ENCODE peak calls at places on chromosomes 4 and X, in nine cellular contexts. One of them, this sample, is unnamed.
A peak's percentile ranks its signal among the peaks of the same experiment; 100 is the strongest.

GRCh38 chr4:39494354-39494753 is 32.9 kb downstream of the UGDH start:
- DNase-seq in ovary: no peak
- DNase-seq in left ventricle myocardium inferior: no peak
- DNase-seq in PC-3: no peak
- DNase-seq in psoas muscle: no peak
- DNase-seq in suprapubic skin: no peak
- DNase-seq in AG09309: no peak
- DNase-seq in GM12878: no peak
- DNase-seq in tibial artery: no peak
- DNase-seq in this sample: no peak

GRCh38 chrX:44915361-44915868 is 42.4 kb downstream of the KDM6A start:
- DNase-seq in ovary: no peak
- DNase-seq in left ventricle myocardium inferior: no peak
- DNase-seq in PC-3: no peak
- DNase-seq in psoas muscle: no peak
- DNase-seq in suprapubic skin: no peak
- DNase-seq in AG09309: no peak
- DNase-seq in GM12878: no peak
- DNase-seq in tibial artery: no peak
- DNase-seq in this sample: no peak

GRCh38 chr4:118848242-118848641 is 12.3 kb upstream of the SEC24D start:
- DNase-seq in ovary: no peak
- DNase-seq in left ventricle myocardium inferior: no peak
- DNase-seq in PC-3: no peak
- DNase-seq in psoas muscle: no peak
- DNase-seq in suprapubic skin: no peak
- DNase-seq in AG09309: no peak
- DNase-seq in GM12878: no peak
- DNase-seq in tibial artery: no peak
- DNase-seq in this sample: no peak

GRCh38 chrX:104968241-104968640 is 252.3 kb downstream of the TEX13A start:
- DNase-seq in ovary: no peak
- DNase-seq in left ventricle myocardium inferior: no peak
- DNase-seq in PC-3: no peak
- DNase-seq in psoas muscle: no peak
- DNase-seq in suprapubic skin: no peak
- DNase-seq in AG09309: no peak
- DNase-seq in GM12878: no peak
- DNase-seq in tibial artery: no peak
- DNase-seq in this sample: no peak

GRCh38 chrX:69626129-69626528 is 10.2 kb downstream of the EDA start:
- DNase-seq in ovary: no peak
- DNase-seq in left ventricle myocardium inferior: no peak
- DNase-seq in PC-3: no peak
- DNase-seq in psoas muscle: no peak
- DNase-seq in suprapubic skin: no peak
- DNase-seq in AG09309: no peak
- DNase-seq in GM12878: no peak
- DNase-seq in tibial artery: no peak
- DNase-seq in this sample: no peak

GRCh38 chr4:40329805-40330204 is 5.3 kb upstream of the CHRNA9 start:
- DNase-seq in ovary: no peak
- DNase-seq in left ventricle myocardium inferior: no peak
- DNase-seq in PC-3: no peak
- DNase-seq in psoas muscle: no peak
- DNase-seq in suprapubic skin: no peak
- DNase-seq in AG09309: no peak
- DNase-seq in GM12878: no peak
- DNase-seq in tibial artery: no peak
- DNase-seq in this sample: no peak

GRCh38 chrX:42096262-42096939 is 173.0 kb upstream of the CASK start:
- DNase-seq in ovary: peak; percentile 51
- DNase-seq in left ventricle myocardium inferior: no peak
- DNase-seq in PC-3: peak; percentile 67
- DNase-seq in psoas muscle: no peak
- DNase-seq in suprapubic skin: no peak
- DNase-seq in AG09309: peak; percentile 90
- DNase-seq in GM12878: no peak
- DNase-seq in tibial artery: no peak
- DNase-seq in this sample: peak; percentile 54

GRCh38 chr4:148984951-148985350 is 542.7 kb upstream of the NR3C2 start:
- DNase-seq in ovary: no peak
- DNase-seq in left ventricle myocardium inferior: no peak
- DNase-seq in PC-3: no peak
- DNase-seq in psoas muscle: no peak
- DNase-seq in suprapubic skin: no peak
- DNase-seq in AG09309: no peak
- DNase-seq in GM12878: no peak
- DNase-seq in tibial artery: no peak
- DNase-seq in this sample: no peak

GRCh38 chr4:99763635-99764101 is 53.0 kb upstream of the DAPP1 start:
- DNase-seq in ovary: no peak
- DNase-seq in left ventricle myocardium inferior: no peak
- DNase-seq in PC-3: peak; percentile 95
- DNase-seq in psoas muscle: no peak
- DNase-seq in suprapubic skin: no peak
- DNase-seq in AG09309: peak; percentile 80
- DNase-seq in GM12878: no peak
- DNase-seq in tibial artery: peak; percentile 48
- DNase-seq in this sample: peak; percentile 59

GRCh38 chr4:80029364-80029763 is 43.7 kb downstream of the ANTXR2 start:
- DNase-seq in ovary: no peak
- DNase-seq in left ventricle myocardium inferior: no peak
- DNase-seq in PC-3: no peak
- DNase-seq in psoas muscle: no peak
- DNase-seq in suprapubic skin: no peak
- DNase-seq in AG09309: no peak
- DNase-seq in GM12878: no peak
- DNase-seq in tibial artery: no peak
- DNase-seq in this sample: no peak

GRCh38 chrX:131778269-131779218 is 234.7 kb downstream of the OR13H1 start:
- DNase-seq in ovary: peak; percentile 66
- DNase-seq in left ventricle myocardium inferior: no peak
- DNase-seq in PC-3: peak; percentile 25
- DNase-seq in psoas muscle: peak; percentile 46
- DNase-seq in suprapubic skin: no peak
- DNase-seq in AG09309: no peak
- DNase-seq in GM12878: peak; percentile 82
- DNase-seq in tibial artery: no peak
- DNase-seq in this sample: peak; percentile 80

GRCh38 chrX:131783555-131784338 is 239.4 kb upstream of the STK26 start:
- DNase-seq in ovary: peak; percentile 69
- DNase-seq in left ventricle myocardium inferior: no peak
- DNase-seq in PC-3: peak; percentile 73
- DNase-seq in psoas muscle: peak; percentile 52
- DNase-seq in suprapubic skin: no peak
- DNase-seq in AG09309: peak; percentile 75
- DNase-seq in GM12878: peak; percentile 90
- DNase-seq in tibial artery: no peak
- DNase-seq in this sample: peak; percentile 85

DNA sequence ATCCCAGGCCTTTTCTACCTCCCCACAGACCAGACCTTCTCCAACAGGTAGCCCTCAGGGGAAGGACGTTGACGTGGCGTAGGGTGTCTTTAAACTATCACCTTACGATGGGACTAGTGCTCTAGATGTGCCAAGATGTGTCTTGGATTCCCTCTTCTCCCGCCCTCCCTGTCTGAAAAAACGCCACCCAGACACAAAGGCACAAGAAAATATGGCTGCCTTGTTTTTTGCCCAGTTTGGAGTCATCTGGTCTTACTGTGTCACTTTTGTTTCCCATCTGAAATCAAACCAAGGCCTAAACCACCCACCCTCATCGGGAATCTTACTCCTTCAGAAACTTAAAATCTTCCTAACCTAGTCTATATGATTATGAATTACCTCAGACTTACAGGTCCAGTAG is 235.4 kb downstream of the OR13H1 start:
- DNase-seq in ovary: no peak
- DNase-seq in left ventricle myocardium inferior: no peak
- DNase-seq in PC-3: no peak
- DNase-seq in psoas muscle: no peak
- DNase-seq in suprapubic skin: no peak
- DNase-seq in AG09309: no peak
- DNase-seq in GM12878: no peak
- DNase-seq in tibial artery: no peak
- DNase-seq in this sample: no peak
- H3K4me3 ChIP-seq in ovary: no peak overlapping the region
- H3K4me3 ChIP-seq in left ventricle myocardium inferior: no peak overlapping the region
- H3K4me3 ChIP-seq in PC-3: no peak overlapping the region
- H3K4me3 ChIP-seq in psoas muscle: peak overlapping the region; percentile 70
- H3K4me3 ChIP-seq in suprapubic skin: no peak overlapping the region
- H3K4me3 ChIP-seq in AG09309: peak overlapping the region; percentile 61
- H3K4me3 ChIP-seq in GM12878: peak overlapping the region; percentile 55
- H3K4me3 ChIP-seq in tibial artery: no peak overlapping the region
- H3K4me3 ChIP-seq in this sample: no peak overlapping the region

GRCh38 chr4:3288571-3289094 is 4.2 kb upstream of the RGS12 start:
- DNase-seq in ovary: no peak
- DNase-seq in left ventricle myocardium inferior: no peak
- DNase-seq in PC-3: no peak
- DNase-seq in psoas muscle: no peak
- DNase-seq in suprapubic skin: peak; percentile 65
- DNase-seq in AG09309: no peak
- DNase-seq in GM12878: no peak
- DNase-seq in tibial artery: no peak
- DNase-seq in this sample: no peak
- TF ChIP-seq CTCF in ovary: no peak
- TF ChIP-seq CTCF in left ventricle myocardium inferior: no peak
- TF ChIP-seq CTCF in PC-3: no peak
- TF ChIP-seq CTCF in psoas muscle: no peak
- TF ChIP-seq CTCF in suprapubic skin: no peak
- TF ChIP-seq CTCF in AG09309: no peak
- TF ChIP-seq CTCF in GM12878: no peak
- TF ChIP-seq CTCF in tibial artery: no peak
- TF ChIP-seq CTCF in this sample: no peak

GRCh38 chrX:132491191-132491590 is 2.4 kb upstream of the MBNL3 start:
- DNase-seq in ovary: no peak
- DNase-seq in left ventricle myocardium inferior: no peak
- DNase-seq in PC-3: peak; percentile 79
- DNase-seq in psoas muscle: no peak
- DNase-seq in suprapubic skin: no peak
- DNase-seq in AG09309: no peak
- DNase-seq in GM12878: no peak
- DNase-seq in tibial artery: no peak
- DNase-seq in this sample: no peak
- H3K4me3 ChIP-seq in ovary: no peak overlapping the region
- H3K4me3 ChIP-seq in left ventricle myocardium inferior: no peak overlapping the region
- H3K4me3 ChIP-seq in PC-3: peak overlapping the region; percentile 88
- H3K4me3 ChIP-seq in psoas muscle: no peak overlapping the region
- H3K4me3 ChIP-seq in suprapubic skin: peak overlapping the region; percentile 62
- H3K4me3 ChIP-seq in AG09309: no peak overlapping the region
- H3K4me3 ChIP-seq in GM12878: no peak overlapping the region
- H3K4me3 ChIP-seq in tibial artery: no peak overlapping the region
- H3K4me3 ChIP-seq in this sample: no peak overlapping the region

GRCh38 chrX:81082649-81083048 is 119.1 kb downstream of the HMGN5 start:
- DNase-seq in ovary: no peak
- DNase-seq in left ventricle myocardium inferior: no peak
- DNase-seq in PC-3: no peak
- DNase-seq in psoas muscle: no peak
- DNase-seq in suprapubic skin: no peak
- DNase-seq in AG09309: no peak
- DNase-seq in GM12878: no peak
- DNase-seq in tibial artery: no peak
- DNase-seq in this sample: no peak
- TF ChIP-seq CTCF in ovary: no peak
- TF ChIP-seq CTCF in left ventricle myocardium inferior: no peak
- TF ChIP-seq CTCF in PC-3: no peak
- TF ChIP-seq CTCF in psoas muscle: no peak
- TF ChIP-seq CTCF in suprapubic skin: no peak
- TF ChIP-seq CTCF in AG09309: no peak
- TF ChIP-seq CTCF in GM12878: no peak
- TF ChIP-seq CTCF in tibial artery: no peak
- TF ChIP-seq CTCF in this sample: no peak

DNA sequence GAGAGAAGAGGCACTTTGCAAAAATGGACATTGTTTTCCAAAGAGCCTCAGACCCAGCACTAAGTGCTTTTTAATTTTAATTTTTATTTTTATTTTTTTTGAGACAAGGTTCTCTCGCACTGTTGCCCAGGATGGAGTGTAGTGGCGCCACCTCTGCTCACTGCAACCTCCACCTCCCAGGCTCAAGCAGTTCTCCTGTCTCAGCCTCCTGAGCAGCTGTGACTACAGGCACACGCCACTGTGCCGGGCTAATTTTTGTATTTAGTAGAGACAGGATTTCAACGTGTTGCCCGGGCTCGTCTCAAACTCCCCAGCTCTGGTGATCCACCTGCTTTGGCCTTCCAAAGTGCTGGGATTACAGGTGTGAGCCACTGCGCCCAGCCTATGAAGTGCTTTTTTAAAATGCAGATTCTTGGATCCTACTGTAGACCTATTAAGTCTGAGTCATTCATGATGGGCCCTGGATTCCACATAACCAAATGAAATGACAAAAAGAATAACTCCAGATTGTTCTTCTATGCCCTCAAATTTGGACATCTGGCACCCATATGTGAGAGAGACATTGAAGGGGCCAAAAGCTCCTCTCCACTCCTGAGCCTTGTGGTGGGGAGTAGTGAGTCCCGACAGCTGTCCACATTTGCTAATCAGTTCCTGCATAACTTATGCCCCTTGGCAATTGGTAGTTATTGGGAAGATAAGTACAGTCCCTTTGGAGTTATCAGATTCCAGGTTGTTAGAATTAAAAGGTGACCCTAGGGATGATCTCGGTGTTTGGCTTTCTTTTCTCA is 3.6 kb downstream of the NOCT start:
- DNase-seq in ovary: no peak
- DNase-seq in left ventricle myocardium inferior: no peak
- DNase-seq in PC-3: no peak
- DNase-seq in psoas muscle: no peak
- DNase-seq in suprapubic skin: no peak
- DNase-seq in AG09309: peak; percentile 39
- DNase-seq in GM12878: no peak
- DNase-seq in tibial artery: no peak
- DNase-seq in this sample: no peak
- H3K4me3 ChIP-seq in ovary: no peak overlapping the region
- H3K4me3 ChIP-seq in left ventricle myocardium inferior: no peak overlapping the region
- H3K4me3 ChIP-seq in PC-3: peak overlapping the region; percentile 64
- H3K4me3 ChIP-seq in psoas muscle: no peak overlapping the region
- H3K4me3 ChIP-seq in suprapubic skin: no peak overlapping the region
- H3K4me3 ChIP-seq in AG09309: no peak overlapping the region
- H3K4me3 ChIP-seq in GM12878: peak overlapping the region; percentile 65
- H3K4me3 ChIP-seq in tibial artery: no peak overlapping the region
- H3K4me3 ChIP-seq in this sample: no peak overlapping the region

GRCh38 chr4:66640216-66640615 is 905.1 kb downstream of the CENPC start:
- DNase-seq in ovary: no peak
- DNase-seq in left ventricle myocardium inferior: no peak
- DNase-seq in PC-3: no peak
- DNase-seq in psoas muscle: no peak
- DNase-seq in suprapubic skin: no peak
- DNase-seq in AG09309: no peak
- DNase-seq in GM12878: no peak
- DNase-seq in tibial artery: no peak
- DNase-seq in this sample: no peak
- TF ChIP-seq CTCF in ovary: no peak
- TF ChIP-seq CTCF in left ventricle myocardium inferior: no peak
- TF ChIP-seq CTCF in PC-3: no peak
- TF ChIP-seq CTCF in psoas muscle: no peak
- TF ChIP-seq CTCF in suprapubic skin: no peak
- TF ChIP-seq CTCF in AG09309: no peak
- TF ChIP-seq CTCF in GM12878: no peak
- TF ChIP-seq CTCF in tibial artery: no peak
- TF ChIP-seq CTCF in this sample: no peak

GRCh38 chr4:88599714-88600113 is 7.4 kb downstream of the HERC3 start:
- DNase-seq in ovary: no peak
- DNase-seq in left ventricle myocardium inferior: no peak
- DNase-seq in PC-3: no peak
- DNase-seq in psoas muscle: no peak
- DNase-seq in suprapubic skin: no peak
- DNase-seq in AG09309: no peak
- DNase-seq in GM12878: no peak
- DNase-seq in tibial artery: no peak
- DNase-seq in this sample: no peak
- H3K4me3 ChIP-seq in ovary: peak overlapping the region; percentile 19
- H3K4me3 ChIP-seq in left ventricle myocardium inferior: peak overlapping the region; percentile 20
- H3K4me3 ChIP-seq in PC-3: peak overlapping the region; percentile 63
- H3K4me3 ChIP-seq in psoas muscle: peak overlapping the region; percentile 28
- H3K4me3 ChIP-seq in suprapubic skin: no peak overlapping the region
- H3K4me3 ChIP-seq in AG09309: no peak overlapping the region
- H3K4me3 ChIP-seq in GM12878: no peak overlapping the region
- H3K4me3 ChIP-seq in tibial artery: peak overlapping the region; percentile 5
- H3K4me3 ChIP-seq in this sample: no peak overlapping the region